ENCODE peak calls at places on chromosomes 3 and 15, in ten cellular contexts. N, X, T, F, Q, D, C, S, M and W are unnamed samples.

GRCh38 chr3:185381321-185381720 is 18.4 kb downstream of the MAP3K13 start:
- DNase-seq in X (no peak), S (no peak), C (no peak), M (no peak), T (no peak), F (no peak), D (no peak), Q (no peak), N (no peak), W (no peak)

GRCh38 chr3:169348981-169349942 is 314.2 kb downstream of the MECOM start:
- DNase-seq in Q (no peak), C (no peak), T (no peak), N (peak; percentile 43), X (no peak), M (no peak), S (no peak), F (no peak), D (no peak), W (no peak)

GRCh38 chr3:67291287-67292252 is 293.5 kb downstream of the KBTBD8 start:
- DNase-seq in S (no peak), C (no peak), D (no peak), Q (no peak), F (no peak), N (no peak), M (no peak), T (no peak), X (no peak), W (no peak)

GRCh38 chr3:112097378-112097777 is 11.2 kb downstream of the C3orf52 start:
- DNase-seq in X (peak; percentile 94), Q (no peak), F (no peak), D (no peak), T (no peak), M (no peak), C (peak; percentile 69), S (no peak), N (peak; percentile 100), W (peak; percentile 54)

GRCh38 chr3:126134219-126134975 is 46.0 kb downstream of the ALDH1L1 start:
- DNase-seq in C (peak; percentile 73), D (peak; percentile 86), T (no peak), N (peak; percentile 36), M (peak; percentile 41), F (peak; percentile 78), Q (peak; percentile 54), S (peak; percentile 25), X (peak; percentile 32), W (peak; percentile 40)

GRCh38 chr15:92898988-92899909 is 875 bp upstream of the CHD2 start:
- DNase-seq in F (no peak), T (no peak), S (no peak), C (no peak), Q (no peak), D (peak; percentile 38), N (peak; percentile 50), M (no peak), X (peak; percentile 73), W (no peak)

GRCh38 chr15:38217788-38218609 is 34.6 kb upstream of the SPRED1 start:
- DNase-seq in D (no peak), N (no peak), S (no peak), Q (no peak), C (no peak), T (no peak), M (no peak), X (no peak), F (no peak), W (no peak)

GRCh38 chr15:58934521-58934920 is 1.0 kb upstream of the SLTM start:
- DNase-seq in S (no peak), X (no peak), N (no peak), F (no peak), T (no peak), Q (no peak), C (no peak), M (no peak), D (no peak), W (no peak)

GRCh38 chr3:64109438-64109837 is 86.1 kb upstream of the PSMD6 start:
- DNase-seq in C (peak; percentile 14), T (no peak), S (no peak), F (no peak), D (no peak), X (peak; percentile 9), Q (no peak), M (peak; percentile 26), N (no peak), W (no peak)

GRCh38 chr3:37247398-37248114 is 73.2 kb upstream of the LRRFIP2 start:
- DNase-seq in T (no peak), M (no peak), Q (no peak), D (no peak), C (no peak), X (no peak), S (no peak), N (no peak), F (no peak), W (no peak)

GRCh38 chr3:37240170-37240945 is 66.0 kb upstream of the LRRFIP2 start:
- DNase-seq in T (no peak), S (no peak), C (no peak), X (no peak), D (no peak), M (no peak), N (no peak), Q (no peak), F (no peak), W (no peak)

GRCh38 chr3:37241880-37242279 is 67.5 kb upstream of the LRRFIP2 start:
- DNase-seq in C (no peak), S (no peak), N (no peak), M (no peak), D (no peak), Q (no peak), F (no peak), T (no peak), X (no peak), W (no peak)

GRCh38 chr3:37245003-37245402 is 70.6 kb upstream of the LRRFIP2 start:
- DNase-seq in D (no peak), C (no peak), Q (no peak), F (no peak), S (no peak), N (no peak), T (no peak), X (no peak), M (no peak), W (no peak)

GRCh38 chr3:37243811-37244748 is 69.7 kb upstream of the LRRFIP2 start:
- DNase-seq in X (peak; percentile 56), S (peak; percentile 91), C (peak; percentile 91), Q (peak; percentile 89), M (peak; percentile 59), F (peak; percentile 64), D (peak; percentile 95), T (peak; percentile 57), N (peak; percentile 81), W (peak; percentile 56)
- TF ChIP-seq POLR2A in X (no peak), S (peak; percentile 76), C (no peak), Q (no peak), M (no peak), F (no peak), D (no peak), T (no peak), N (peak; percentile 83), W (no peak)

DNA sequence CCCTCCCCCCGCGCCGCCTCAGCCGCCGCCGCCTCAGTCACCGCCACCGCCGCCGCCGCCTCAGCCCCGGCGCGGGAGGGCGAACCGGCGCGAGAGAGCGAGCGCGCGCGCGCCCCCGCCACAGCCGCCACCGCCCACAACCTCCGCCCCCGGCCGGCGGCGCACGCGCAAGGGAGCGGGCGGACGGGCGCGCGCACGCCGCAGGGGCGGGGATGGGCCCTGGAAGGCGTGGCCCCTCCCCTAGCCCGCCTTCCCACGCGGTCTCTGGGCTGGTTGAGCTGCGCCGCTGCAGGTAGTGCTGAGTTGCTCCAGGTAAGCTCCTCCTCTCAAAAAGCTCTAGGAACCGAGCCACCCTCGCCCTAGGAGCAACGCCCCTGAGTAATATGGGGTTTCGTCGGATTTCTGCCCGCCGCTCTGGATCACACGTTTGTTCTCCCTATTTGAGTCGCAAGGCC is at the start of gene TMCC1:
- DNase-seq in N (peak; percentile 64), X (peak; percentile 86), F (peak; percentile 87), C (peak; percentile 95), D (peak; percentile 84), S (peak; percentile 74), T (peak; percentile 86), M (peak; percentile 66), Q (peak; percentile 84), W (peak; percentile 81)
- TF ChIP-seq POLR2A in N (no peak), X (peak; percentile 43), F (no peak), C (peak; percentile 27), D (no peak), S (no peak), T (no peak), M (peak; percentile 37), Q (peak; percentile 7), W (peak; percentile 36)

DNA sequence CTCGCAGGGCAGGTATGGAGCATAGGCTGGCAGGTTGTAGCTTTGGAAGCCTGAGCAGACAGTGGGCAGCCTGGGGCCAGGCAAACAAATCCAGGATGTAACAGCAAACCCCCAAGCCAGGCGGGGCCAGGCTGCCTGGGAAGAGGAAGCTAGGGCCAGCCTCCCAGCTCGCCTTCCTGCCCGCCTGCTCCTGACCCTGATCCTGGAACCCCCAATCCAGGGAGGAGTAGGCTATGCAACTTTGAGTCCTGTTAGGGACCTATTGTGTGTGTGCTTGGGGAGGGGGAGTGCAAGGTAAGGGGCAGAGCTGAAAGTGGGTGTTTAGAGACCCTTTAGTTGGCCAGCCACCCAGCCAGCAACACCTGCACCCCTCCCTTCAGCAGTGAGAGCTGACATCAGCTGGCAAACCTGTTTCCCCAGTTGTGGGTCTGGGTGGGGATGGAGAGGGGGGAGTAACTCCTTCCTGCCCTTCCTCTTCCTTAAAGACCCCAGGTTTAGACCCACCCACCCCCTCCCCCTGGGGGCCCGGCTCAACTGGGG is 2.5 kb downstream of the NBEAL2 start:
- DNase-seq in Q (peak; percentile 56), N (no peak), D (no peak), S (no peak), F (no peak), X (no peak), C (peak; percentile 45), T (no peak), M (no peak), W (no peak)
- TF ChIP-seq POLR2A in Q (no peak), N (no peak), D (no peak), S (no peak), F (no peak), X (no peak), C (no peak), T (no peak), M (no peak), W (no peak)

GRCh38 chr15:41501961-41502786 is 8.5 kb downstream of the ITPKA start:
- DNase-seq in C (no peak), M (no peak), T (peak; percentile 35), S (no peak), F (no peak), D (no peak), X (no peak), N (no peak), Q (no peak), W (no peak)

GRCh38 chr15:41503669-41504010 is 10.0 kb downstream of the ITPKA start:
- DNase-seq in D (no peak), X (no peak), C (no peak), M (no peak), S (no peak), F (no peak), Q (no peak), T (no peak), N (no peak), W (no peak)

GRCh38 chr15:41504751-41505492 is 8.7 kb downstream of the LTK start:
- DNase-seq in N (no peak), T (no peak), Q (no peak), D (no peak), M (no peak), C (no peak), F (no peak), X (no peak), S (no peak), W (no peak)

GRCh38 chr15:41501191-41501917 is 7.7 kb downstream of the ITPKA start:
- DNase-seq in Q (no peak), N (peak; percentile 44), X (no peak), M (no peak), C (no peak), S (no peak), T (no peak), D (no peak), F (no peak), W (no peak)

GRCh38 chr15:41502787-41503668 is 9.4 kb downstream of the ITPKA start:
- DNase-seq in X (no peak), M (no peak), S (no peak), T (no peak), F (no peak), N (no peak), Q (no peak), C (no peak), D (no peak), W (no peak)
- TF ChIP-seq POLR2A in X (no peak), M (no peak), S (no peak), T (no peak), F (no peak), N (no peak), Q (no peak), C (no peak), D (no peak), W (no peak)